ENCODE peak calls at places on chromosomes 12 and 14, in seven cellular contexts. One of them, this sample, is unnamed.
A peak's percentile ranks its signal among the peaks of the same experiment; 100 is the strongest.

GRCh38 chr12:62683724-62684501 is 217.3 kb downstream of the MON2 start:
- DNase-seq in fibroblast of lung: peak; percentile 86
- DNase-seq in PC-9: no peak
- DNase-seq in H9: no peak
- DNase-seq in MM.1S: no peak
- DNase-seq in GM23248: peak; percentile 83
- DNase-seq in K562: no peak
- DNase-seq in this sample: no peak

GRCh38 chr12:119803391-119803791 is 73.7 kb downstream of the CIT start:
- DNase-seq in MM.1S: no peak
- DNase-seq in H9: peak; percentile 80
- DNase-seq in PC-9: no peak
- DNase-seq in K562: no peak
- DNase-seq in GM23248: peak; percentile 80
- DNase-seq in fibroblast of lung: peak; percentile 48
- DNase-seq in this sample: peak; percentile 82

GRCh38 chr12:26636710-26637328 is 196.2 kb downstream of the ITPR2 start:
- DNase-seq in PC-9: no peak
- DNase-seq in GM23248: peak; percentile 79
- DNase-seq in H9: no peak
- DNase-seq in K562: no peak
- DNase-seq in MM.1S: no peak
- DNase-seq in fibroblast of lung: peak; percentile 88
- DNase-seq in this sample: no peak

GRCh38 chr14:93018401-93018800 is 95.5 kb downstream of the CHGA start:
- DNase-seq in H9: no peak
- DNase-seq in K562: no peak
- DNase-seq in PC-9: no peak
- DNase-seq in GM23248: peak; percentile 44
- DNase-seq in MM.1S: no peak
- DNase-seq in fibroblast of lung: no peak
- DNase-seq in this sample: no peak

GRCh38 chr14:100065161-100065871 is at the start of gene EVL:
- DNase-seq in PC-9: no peak
- DNase-seq in GM23248: no peak
- DNase-seq in H9: no peak
- DNase-seq in MM.1S: peak; percentile 64
- DNase-seq in K562: no peak
- DNase-seq in fibroblast of lung: no peak
- DNase-seq in this sample: no peak

GRCh38 chr12:57031228-57031670 is 14.9 kb upstream of the TAC3 start:
- DNase-seq in GM23248: no peak
- DNase-seq in H9: no peak
- DNase-seq in MM.1S: peak; percentile 43
- DNase-seq in K562: no peak
- DNase-seq in PC-9: no peak
- DNase-seq in fibroblast of lung: no peak
- DNase-seq in this sample: no peak

GRCh38 chr14:26775765-26776577 is 178.1 kb upstream of the NOVA1 start:
- DNase-seq in GM23248: peak; percentile 71
- DNase-seq in H9: no peak
- DNase-seq in fibroblast of lung: peak; percentile 78
- DNase-seq in PC-9: no peak
- DNase-seq in K562: no peak
- DNase-seq in MM.1S: no peak
- DNase-seq in this sample: no peak

GRCh38 chr14:105859717-105860614 is 333.6 kb downstream of the TMEM121 start:
- DNase-seq in PC-9: no peak
- DNase-seq in H9: no peak
- DNase-seq in fibroblast of lung: no peak
- DNase-seq in K562: no peak
- DNase-seq in GM23248: no peak
- DNase-seq in MM.1S: peak; percentile 19
- DNase-seq in this sample: no peak

GRCh38 chr12:104695453-104696148 is 238.9 kb downstream of the CHST11 start:
- DNase-seq in MM.1S: no peak
- DNase-seq in PC-9: no peak
- DNase-seq in GM23248: peak; percentile 97
- DNase-seq in fibroblast of lung: peak; percentile 100
- DNase-seq in H9: no peak
- DNase-seq in K562: no peak
- DNase-seq in this sample: no peak

GRCh38 chr12:95755236-95755865 is 35.2 kb downstream of the NTN4 start:
- DNase-seq in GM23248: no peak
- DNase-seq in K562: no peak
- DNase-seq in H9: no peak
- DNase-seq in fibroblast of lung: no peak
- DNase-seq in PC-9: no peak
- DNase-seq in MM.1S: no peak
- DNase-seq in this sample: no peak

GRCh38 chr12:130053641-130054040 is 108.6 kb upstream of the FZD10 start:
- DNase-seq in fibroblast of lung: no peak
- DNase-seq in MM.1S: no peak
- DNase-seq in K562: no peak
- DNase-seq in H9: peak; percentile 67
- DNase-seq in GM23248: no peak
- DNase-seq in PC-9: no peak
- DNase-seq in this sample: peak; percentile 70

GRCh38 chr12:32926356-32926755 is 29.8 kb upstream of the PKP2 start:
- DNase-seq in H9: no peak
- DNase-seq in PC-9: no peak
- DNase-seq in K562: no peak
- DNase-seq in fibroblast of lung: no peak
- DNase-seq in MM.1S: no peak
- DNase-seq in GM23248: no peak
- DNase-seq in this sample: no peak

GRCh38 chr12:67388331-67389163 is 119.4 kb downstream of the CAND1 start:
- DNase-seq in fibroblast of lung: no peak
- DNase-seq in H9: peak; percentile 44
- DNase-seq in PC-9: no peak
- DNase-seq in MM.1S: no peak
- DNase-seq in GM23248: no peak
- DNase-seq in K562: no peak
- DNase-seq in this sample: peak; percentile 31

GRCh38 chr12:95601626-95602025 is 50.4 kb upstream of the USP44 start:
- DNase-seq in PC-9: peak; percentile 83
- DNase-seq in MM.1S: no peak
- DNase-seq in K562: no peak
- DNase-seq in H9: no peak
- DNase-seq in GM23248: peak; percentile 74
- DNase-seq in fibroblast of lung: peak; percentile 83
- DNase-seq in this sample: no peak

GRCh38 chr12:89448526-89448925 is 76.1 kb downstream of the GALNT4 start:
- DNase-seq in K562: no peak
- DNase-seq in fibroblast of lung: no peak
- DNase-seq in PC-9: no peak
- DNase-seq in H9: no peak
- DNase-seq in GM23248: no peak
- DNase-seq in MM.1S: no peak
- DNase-seq in this sample: no peak

GRCh38 chr12:120368789-120369475 is at the start of gene MSI1:
- DNase-seq in K562: no peak
- DNase-seq in PC-9: no peak
- DNase-seq in MM.1S: no peak
- DNase-seq in fibroblast of lung: no peak
- DNase-seq in GM23248: peak; percentile 42
- DNase-seq in H9: no peak
- DNase-seq in this sample: peak; percentile 75

GRCh38 chr12:130916251-130916911 is 37.3 kb upstream of the ADGRD1 start:
- DNase-seq in H9: peak; percentile 76
- DNase-seq in PC-9: no peak
- DNase-seq in K562: peak; percentile 68
- DNase-seq in MM.1S: no peak
- DNase-seq in GM23248: peak; percentile 83
- DNase-seq in fibroblast of lung: peak; percentile 29
- DNase-seq in this sample: peak; percentile 88

GRCh38 chr12:13343380-13343779 is 146.9 kb downstream of the EMP1 start:
- DNase-seq in GM23248: peak; percentile 56
- DNase-seq in H9: no peak
- DNase-seq in fibroblast of lung: peak; percentile 20
- DNase-seq in K562: no peak
- DNase-seq in PC-9: no peak
- DNase-seq in MM.1S: no peak
- DNase-seq in this sample: no peak

GRCh38 chr12:47014474-47014873 is 64.9 kb upstream of the PCED1B start:
- DNase-seq in MM.1S: no peak
- DNase-seq in PC-9: peak; percentile 42
- DNase-seq in fibroblast of lung: peak; percentile 96
- DNase-seq in GM23248: peak; percentile 88
- DNase-seq in K562: no peak
- DNase-seq in H9: no peak
- DNase-seq in this sample: no peak

GRCh38 chr14:51290132-51290531 is 50.1 kb downstream of the TMX1 start:
- DNase-seq in GM23248: no peak
- DNase-seq in H9: no peak
- DNase-seq in MM.1S: no peak
- DNase-seq in fibroblast of lung: no peak
- DNase-seq in K562: no peak
- DNase-seq in PC-9: no peak
- DNase-seq in this sample: no peak

GRCh38 chr14:61934385-61934784 is 172.2 kb downstream of the SNAPC1 start:
- DNase-seq in K562: no peak
- DNase-seq in fibroblast of lung: peak; percentile 95
- DNase-seq in PC-9: peak; percentile 48
- DNase-seq in GM23248: peak; percentile 93
- DNase-seq in H9: no peak
- DNase-seq in MM.1S: no peak
- DNase-seq in this sample: no peak

GRCh38 chr12:51077930-51078329 is 5.5 kb downstream of the CSRNP2 start:
- DNase-seq in GM23248: peak; percentile 78
- DNase-seq in fibroblast of lung: peak; percentile 49
- DNase-seq in MM.1S: no peak
- DNase-seq in H9: no peak
- DNase-seq in PC-9: no peak
- DNase-seq in K562: no peak
- DNase-seq in this sample: no peak

GRCh38 chr12:132174015-132174660 is 29.9 kb downstream of the NOC4L start:
- DNase-seq in fibroblast of lung: no peak
- DNase-seq in H9: no peak
- DNase-seq in K562: no peak
- DNase-seq in PC-9: no peak
- DNase-seq in MM.1S: no peak
- DNase-seq in GM23248: no peak
- DNase-seq in this sample: no peak

GRCh38 chr12:93419388-93420034 is 22.2 kb downstream of the UBE2N start:
- DNase-seq in K562: peak; percentile 53
- DNase-seq in GM23248: peak; percentile 75
- DNase-seq in H9: no peak
- DNase-seq in PC-9: peak; percentile 46
- DNase-seq in MM.1S: peak; percentile 64
- DNase-seq in fibroblast of lung: peak; percentile 55
- DNase-seq in this sample: peak; percentile 42

GRCh38 chr14:95545769-95546168 is 10.9 kb downstream of the GLRX5 start:
- DNase-seq in GM23248: peak; percentile 89
- DNase-seq in PC-9: peak; percentile 81
- DNase-seq in K562: peak; percentile 41
- DNase-seq in fibroblast of lung: peak; percentile 96
- DNase-seq in MM.1S: no peak
- DNase-seq in H9: no peak
- DNase-seq in this sample: no peak

DNA sequence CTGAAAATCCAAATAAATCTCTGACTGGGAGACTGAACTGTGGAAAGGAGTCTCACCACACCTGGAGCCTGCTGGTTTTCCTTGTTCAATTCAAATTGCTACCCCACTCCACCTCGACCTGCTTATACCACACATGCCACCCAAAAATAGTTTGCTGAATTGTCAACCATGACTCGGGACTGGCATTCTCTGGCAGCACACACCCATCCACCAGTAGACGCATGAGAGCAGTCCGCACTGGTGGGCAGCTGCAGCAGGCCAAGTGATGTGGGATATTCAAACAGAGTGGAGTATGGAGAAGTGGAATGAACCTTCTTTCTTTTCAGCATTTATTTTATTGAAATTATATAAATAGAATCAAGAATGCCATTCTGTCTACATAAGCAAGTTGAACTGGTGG is 38.7 kb upstream of the SYCP3 start:
- DNase-seq in PC-9: no peak
- DNase-seq in fibroblast of lung: no peak
- DNase-seq in GM23248: no peak
- DNase-seq in H9: no peak
- DNase-seq in MM.1S: no peak
- DNase-seq in K562: no peak
- DNase-seq in this sample: no peak
- H3K27ac ChIP-seq in PC-9: no peak overlapping the region
- H3K27ac ChIP-seq in fibroblast of lung: no peak overlapping the region
- H3K27ac ChIP-seq in GM23248: no peak overlapping the region
- H3K27ac ChIP-seq in H9: no peak overlapping the region
- H3K27ac ChIP-seq in MM.1S: peak overlapping the region; percentile 56
- H3K27ac ChIP-seq in K562: no peak overlapping the region
- H3K27ac ChIP-seq in this sample: no peak overlapping the region

GRCh38 chr14:65282909-65283253 is 129.6 kb upstream of the FUT8 start:
- DNase-seq in H9: no peak
- DNase-seq in MM.1S: peak; percentile 54
- DNase-seq in PC-9: no peak
- DNase-seq in fibroblast of lung: no peak
- DNase-seq in K562: no peak
- DNase-seq in GM23248: no peak
- DNase-seq in this sample: no peak
- H2AFZ ChIP-seq in H9: no peak overlapping the region
- H2AFZ ChIP-seq in MM.1S: peak overlapping the region; percentile 70
- H2AFZ ChIP-seq in PC-9: no peak overlapping the region
- H2AFZ ChIP-seq in fibroblast of lung: peak overlapping the region; percentile 33
- H2AFZ ChIP-seq in K562: no peak overlapping the region
- H2AFZ ChIP-seq in GM23248: peak overlapping the region; percentile 75
- H2AFZ ChIP-seq in this sample: peak overlapping the region; percentile 73

DNA sequence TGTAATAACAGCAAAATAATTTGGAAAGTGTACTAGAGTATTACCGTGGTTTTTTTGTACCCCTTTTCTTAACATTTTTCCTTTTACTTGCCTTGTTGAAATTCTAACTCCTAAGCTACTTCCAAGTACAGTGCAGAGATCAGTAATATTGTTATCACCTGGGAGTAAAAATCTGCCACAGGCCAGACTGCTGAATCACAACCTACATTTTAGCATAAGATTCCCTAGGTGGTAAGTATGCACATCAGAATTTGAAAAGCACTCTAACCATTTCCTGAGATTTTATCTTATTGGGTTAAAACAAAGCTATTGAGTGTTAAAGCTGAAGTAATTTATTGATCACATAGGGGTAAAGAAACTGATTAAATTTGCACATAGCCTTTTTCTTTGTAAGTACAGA is 55.2 kb upstream of the KCNH3 start:
- DNase-seq in fibroblast of lung: peak; percentile 69
- DNase-seq in MM.1S: no peak
- DNase-seq in H9: no peak
- DNase-seq in K562: no peak
- DNase-seq in GM23248: no peak
- DNase-seq in PC-9: no peak
- DNase-seq in this sample: no peak
- H3K27ac ChIP-seq in fibroblast of lung: no peak overlapping the region
- H3K27ac ChIP-seq in MM.1S: no peak overlapping the region
- H3K27ac ChIP-seq in H9: no peak overlapping the region
- H3K27ac ChIP-seq in K562: no peak overlapping the region
- H3K27ac ChIP-seq in GM23248: no peak overlapping the region
- H3K27ac ChIP-seq in PC-9: no peak overlapping the region
- H3K27ac ChIP-seq in this sample: no peak overlapping the region

DNA sequence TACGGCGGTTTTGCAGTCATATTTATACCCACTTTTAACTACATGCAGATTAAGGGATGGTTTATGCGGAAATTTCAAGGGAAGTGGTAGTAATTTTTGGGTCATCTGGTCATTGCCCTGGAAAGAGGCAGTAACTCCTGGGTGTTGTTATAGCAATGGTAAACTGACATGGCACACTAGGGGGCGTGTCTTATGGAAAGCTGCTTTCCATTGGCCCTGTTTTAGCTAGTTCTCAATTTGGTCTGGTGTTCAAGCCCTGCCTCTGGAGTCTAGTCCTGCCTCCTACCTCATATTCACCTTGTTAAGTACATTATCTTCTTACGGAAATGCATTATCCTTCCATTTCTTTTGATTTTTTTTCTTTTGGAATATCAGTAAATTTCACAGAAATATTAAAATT is 1.7 kb upstream of the IAPP start:
- DNase-seq in fibroblast of lung: no peak
- DNase-seq in PC-9: no peak
- DNase-seq in H9: no peak
- DNase-seq in MM.1S: no peak
- DNase-seq in GM23248: no peak
- DNase-seq in K562: no peak
- DNase-seq in this sample: no peak
- H2AFZ ChIP-seq in fibroblast of lung: no peak overlapping the region
- H2AFZ ChIP-seq in PC-9: no peak overlapping the region
- H2AFZ ChIP-seq in H9: no peak overlapping the region
- H2AFZ ChIP-seq in MM.1S: no peak overlapping the region
- H2AFZ ChIP-seq in GM23248: no peak overlapping the region
- H2AFZ ChIP-seq in K562: no peak overlapping the region
- H2AFZ ChIP-seq in this sample: no peak overlapping the region